ENCODE peak calls at places on chromosomes 5 and 9, in four cellular contexts. D is CD8-positive, alpha-beta T cell; U is Caco-2; C is T-helper 9 cell. R is an unnamed sample.

GRCh38 chr5:124663101-124663506 is 83.3 kb downstream of the ZNF608 start:
- DNase-seq in C (no peak), U (peak), D (no peak), R (no peak)

GRCh38 chr9:135939351-135940265 is 21.6 kb downstream of the UBAC1 start:
- DNase-seq in C (peak), D (peak), U (no peak), R (no peak)

GRCh38 chr9:15104826-15105420 is 194.7 kb upstream of the FREM1 start:
- DNase-seq in C (peak), U (peak), D (peak), R (peak)

GRCh38 chr9:124759327-124759726 is 11.8 kb downstream of the NR6A1 start:
- DNase-seq in C (no peak), U (no peak), D (no peak), R (no peak)

GRCh38 chr5:60856059-60856458 is 12.0 kb upstream of the ELOVL7 start:
- DNase-seq in D (no peak), U (no peak), C (no peak), R (no peak)

GRCh38 chr9:121944741-121945191 is 148.3 kb downstream of the TTLL11 start:
- DNase-seq in U (no peak), D (no peak), C (no peak), R (no peak)

GRCh38 chr9:127580879-127581278 is 31.2 kb upstream of the STXBP1 start:
- DNase-seq in D (no peak), C (no peak), U (no peak), R (no peak)

GRCh38 chr9:95383198-95383673 is 65.7 kb upstream of the FANCC start:
- DNase-seq in C (no peak), U (no peak), D (no peak), R (no peak)

GRCh38 chr5:160477266-160477970 is 55.8 kb downstream of the PTTG1 start:
- DNase-seq in U (no peak), D (no peak), C (no peak), R (no peak)

GRCh38 chr5:103512506-103512905 is 50.1 kb downstream of the NUDT12 start:
- DNase-seq in D (no peak), C (no peak), U (no peak), R (no peak)